ENCODE peak calls at places on chromosome 1, in ten cellular contexts. S is AG09319; W is Peyer's patch; N is activated CD4-positive, alpha-beta T cell treated with anti-CD3 and anti-CD28 coated beads for 24 hours; C is GM13977; M is activated gamma-delta T cell treated with Interleukin-2 at 50 U/mL for 16 hours; U is CD8-positive, alpha-beta T cell; F is GM23338; D is activated naive CD4-positive, alpha-beta T cell treated with anti-CD3 and anti-CD28 coated beads for 36 hours; I is cardiac muscle cell. H is an unnamed sample.

GRCh38 chr1:28123461-28123961 is 35.1 kb upstream of the EYA3 start:
- DNase-seq in U (no peak), D (no peak), S (no peak), W (no peak), F (no peak), M (no peak), N (no peak), C (no peak), I (peak), H (no peak)

GRCh38 chr1:218209351-218209861 is 75.7 kb upstream of the RRP15 start:
- DNase-seq in W (no peak), I (peak), D (no peak), U (no peak), M (no peak), F (no peak), C (no peak), S (peak), N (no peak), H (no peak)

GRCh38 chr1:37676281-37677243 is 15.8 kb upstream of the CDCA8 start:
- DNase-seq in F (no peak), N (no peak), D (no peak), I (no peak), W (no peak), S (no peak), M (no peak), C (peak), U (no peak), H (peak)

GRCh38 chr1:170929412-170929834 is 5.9 kb upstream of the MROH9 start:
- DNase-seq in C (no peak), M (no peak), U (no peak), F (peak), N (no peak), S (no peak), W (no peak), D (no peak), I (peak), H (no peak)

GRCh38 chr1:89608627-89609338 is 24.1 kb upstream of the LRRC8C start:
- DNase-seq in F (no peak), D (peak), W (peak), S (no peak), C (no peak), N (no peak), I (no peak), M (peak), U (peak), H (no peak)

GRCh38 chr1:74641876-74642275 is 31.7 kb downstream of the ERICH3 start:
- DNase-seq in I (no peak), C (no peak), M (no peak), U (no peak), W (no peak), F (no peak), S (no peak), N (no peak), D (no peak), H (no peak)

GRCh38 chr1:192943108-192943507 is 116.1 kb downstream of the UCHL5 start:
- DNase-seq in I (peak), F (no peak), D (no peak), W (no peak), N (no peak), S (no peak), U (no peak), C (no peak), M (no peak), H (no peak)

GRCh38 chr1:64476251-64476952 is 6.5 kb downstream of the CACHD1 start:
- DNase-seq in D (no peak), N (no peak), M (no peak), C (no peak), F (no peak), I (peak), S (peak), W (no peak), U (no peak), H (no peak)

GRCh38 chr1:24289937-24290595 is 29.1 kb upstream of the GRHL3 start:
- DNase-seq in N (no peak), M (no peak), S (peak), F (no peak), W (peak), U (no peak), D (no peak), I (peak), C (no peak), H (no peak)

GRCh38 chr1:51230501-51231078 is 5.5 kb upstream of the RNF11 start:
- DNase-seq in M (no peak), N (no peak), C (no peak), D (no peak), S (no peak), F (no peak), W (no peak), I (no peak), U (no peak), H (no peak)

GRCh38 chr1:59375321-59376220 is 78.7 kb downstream of the FGGY start:
- DNase-seq in D (no peak), U (no peak), W (no peak), N (no peak), F (no peak), M (no peak), C (no peak), S (peak), I (peak), H (no peak)

GRCh38 chr1:156624814-156625435 is 5.7 kb downstream of the HAPLN2 start:
- DNase-seq in M (no peak), F (peak), S (no peak), I (no peak), U (no peak), D (no peak), N (no peak), C (peak), W (no peak), H (no peak)

GRCh38 chr1:8359617-8360481 is 41.9 kb downstream of the SLC45A1 start:
- DNase-seq in W (no peak), N (no peak), C (no peak), M (no peak), F (no peak), I (no peak), D (no peak), S (no peak), U (no peak), H (no peak)

GRCh38 chr1:158112994-158113758 is 67.5 kb upstream of the CD1D start:
- DNase-seq in U (peak), M (peak), I (peak), S (no peak), W (peak), D (peak), C (peak), N (peak), F (peak), H (no peak)

GRCh38 chr1:209710837-209711236 is 6.2 kb downstream of the HSD11B1 start:
- DNase-seq in N (no peak), U (no peak), F (no peak), S (no peak), I (no peak), D (no peak), C (no peak), M (no peak), W (no peak), H (no peak)

GRCh38 chr1:70922196-70922595 is 125.4 kb downstream of the PTGER3 start:
- DNase-seq in D (no peak), I (no peak), S (no peak), N (no peak), M (no peak), F (peak), W (no peak), U (no peak), C (no peak), H (no peak)

GRCh38 chr1:113981962-113982931 is 3.0 kb downstream of the OLFML3 start:
- DNase-seq in D (no peak), W (peak), I (peak), N (no peak), U (no peak), C (no peak), F (no peak), S (peak), M (no peak), H (no peak)

GRCh38 chr1:161222175-161223019 is 1.0 kb downstream of the APOA2 start:
- DNase-seq in C (no peak), N (no peak), I (no peak), W (peak), M (no peak), D (no peak), U (no peak), S (no peak), F (no peak), H (no peak)

H was measured in GM12865.